ENCODE peak calls at places on chromosomes 6 and 20, in seven cellular contexts. A, X, S, Y, M, D and Z are unnamed samples.

GRCh38 chr6:134410531-134410930 is 92.6 kb upstream of the SGK1 start:
- DNase-seq in A (no peak), X (no peak), S (no peak), Y (no peak), M (no peak), D (no peak), Z (no peak)

GRCh38 chr6:153145591-153145990 is 14.5 kb upstream of the RGS17 start:
- DNase-seq in A (no peak), X (no peak), S (no peak), Y (no peak), M (no peak), D (peak), Z (no peak)

GRCh38 chr6:5936611-5937010 is 70.1 kb downstream of the NRN1 start:
- DNase-seq in A (peak), X (peak), S (no peak), Y (no peak), M (no peak), D (no peak), Z (no peak)

GRCh38 chr6:10385512-10386132 is 29.3 kb downstream of the TFAP2A start:
- DNase-seq in A (no peak), X (no peak), S (no peak), Y (no peak), M (no peak), D (peak), Z (no peak)

GRCh38 chr6:79084693-79085092 is 6.6 kb upstream of the PHIP start:
- DNase-seq in A (no peak), X (no peak), S (peak), Y (no peak), M (no peak), D (no peak), Z (no peak)

GRCh38 chr20:58604410-58604881 is 46.6 kb upstream of the STX16 start:
- DNase-seq in A (no peak), X (no peak), S (no peak), Y (no peak), M (no peak), D (no peak), Z (no peak)

GRCh38 chr6:129490551-129491245 is 219.3 kb downstream of the ARHGAP18 start:
- DNase-seq in A (peak), X (peak), S (peak), Y (peak), M (peak), D (no peak), Z (peak)

GRCh38 chr6:21245488-21245887 is 348.1 kb upstream of the SOX4 start:
- DNase-seq in A (no peak), X (no peak), S (no peak), Y (no peak), M (no peak), D (no peak), Z (no peak)

GRCh38 chr6:30888472-30889137 is 4.3 kb downstream of the DDR1 start:
- DNase-seq in A (peak), X (peak), S (peak), Y (peak), M (peak), D (peak), Z (no peak)

GRCh38 chr6:118783931-118784528 is 109.9 kb upstream of the ASF1A start:
- DNase-seq in A (peak), X (no peak), S (peak), Y (peak), M (peak), D (no peak), Z (no peak)

GRCh38 chr6:11223296-11223695 is 9.2 kb downstream of the NEDD9 start:
- DNase-seq in A (peak), X (no peak), S (no peak), Y (no peak), M (no peak), D (no peak), Z (no peak)

GRCh38 chr6:111564482-111564945 is 41.2 kb downstream of the TRAF3IP2 start:
- DNase-seq in A (peak), X (peak), S (peak), Y (peak), M (peak), D (no peak), Z (peak)

GRCh38 chr6:118705799-118706481 is 54.5 kb upstream of the CEP85L start:
- DNase-seq in A (peak), X (peak), S (peak), Y (peak), M (peak), D (peak), Z (peak)

GRCh38 chr6:100906325-100906724 is 25.2 kb upstream of the ASCC3 start:
- DNase-seq in A (no peak), X (no peak), S (no peak), Y (no peak), M (no peak), D (no peak), Z (no peak)

GRCh38 chr6:111711476-111711875 is 105.8 kb upstream of the TRAF3IP2 start:
- DNase-seq in A (no peak), X (no peak), S (no peak), Y (no peak), M (no peak), D (no peak), Z (no peak)

GRCh38 chr20:24830649-24831048 is 118.4 kb upstream of the CST7 start:
- DNase-seq in A (no peak), X (no peak), S (no peak), Y (no peak), M (no peak), D (no peak), Z (no peak)

GRCh38 chr20:24465730-24466129 is 3.7 kb upstream of the SYNDIG1 start:
- DNase-seq in A (peak), X (peak), S (peak), Y (no peak), M (no peak), D (no peak), Z (no peak)

GRCh38 chr6:89559487-89559886 is 79.1 kb downstream of the LYRM2 start:
- DNase-seq in A (no peak), X (no peak), S (no peak), Y (no peak), M (no peak), D (no peak), Z (peak)

GRCh38 chr6:15399651-15400470 is 154.0 kb downstream of the JARID2 start:
- DNase-seq in A (no peak), X (peak), S (peak), Y (peak), M (peak), D (no peak), Z (no peak)

GRCh38 chr6:87104657-87105056 is 9.8 kb upstream of the CGA start:
- DNase-seq in A (no peak), X (peak), S (no peak), Y (no peak), M (no peak), D (no peak), Z (no peak)

DNA sequence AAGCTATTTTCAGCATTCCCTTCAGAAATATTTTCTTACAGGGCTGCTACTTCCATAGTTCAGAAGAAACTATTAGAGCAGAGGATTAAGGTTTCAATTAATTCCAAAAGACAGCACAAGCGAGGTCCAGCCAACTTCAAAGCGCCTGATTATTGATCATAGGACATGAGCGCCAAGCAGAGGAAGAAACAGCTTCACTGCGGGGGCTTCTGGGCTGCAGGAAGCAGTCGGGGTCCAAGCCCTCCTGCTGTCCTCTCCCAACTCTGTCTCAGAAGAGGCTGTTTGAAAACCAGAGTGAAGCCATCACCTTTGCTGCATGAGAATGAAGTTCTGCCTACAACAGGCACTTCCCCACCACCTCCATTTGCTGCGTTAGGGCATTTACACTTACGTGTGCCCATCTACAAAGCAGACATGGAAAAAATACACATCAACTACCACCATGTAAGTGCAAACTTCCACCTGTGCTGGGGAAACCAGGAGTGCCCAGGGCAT is 23.9 kb downstream of the SUMO4 start:
- DNase-seq in A (no peak), X (no peak), S (no peak), Y (no peak), M (no peak), D (no peak), Z (no peak)
- H2AFZ ChIP-seq in A (no peak), X (peak), S (peak), Y (peak), M (peak), D (no peak), Z (no peak)

GRCh38 chr6:43634702-43635303 is 837 bp upstream of the MAD2L1BP start:
- DNase-seq in A (no peak), X (no peak), S (no peak), Y (no peak), M (no peak), D (no peak), Z (no peak)
- H3K27ac ChIP-seq in A (no peak), X (no peak), S (no peak), Y (no peak), M (no peak), D (no peak), Z (peak)

DNA sequence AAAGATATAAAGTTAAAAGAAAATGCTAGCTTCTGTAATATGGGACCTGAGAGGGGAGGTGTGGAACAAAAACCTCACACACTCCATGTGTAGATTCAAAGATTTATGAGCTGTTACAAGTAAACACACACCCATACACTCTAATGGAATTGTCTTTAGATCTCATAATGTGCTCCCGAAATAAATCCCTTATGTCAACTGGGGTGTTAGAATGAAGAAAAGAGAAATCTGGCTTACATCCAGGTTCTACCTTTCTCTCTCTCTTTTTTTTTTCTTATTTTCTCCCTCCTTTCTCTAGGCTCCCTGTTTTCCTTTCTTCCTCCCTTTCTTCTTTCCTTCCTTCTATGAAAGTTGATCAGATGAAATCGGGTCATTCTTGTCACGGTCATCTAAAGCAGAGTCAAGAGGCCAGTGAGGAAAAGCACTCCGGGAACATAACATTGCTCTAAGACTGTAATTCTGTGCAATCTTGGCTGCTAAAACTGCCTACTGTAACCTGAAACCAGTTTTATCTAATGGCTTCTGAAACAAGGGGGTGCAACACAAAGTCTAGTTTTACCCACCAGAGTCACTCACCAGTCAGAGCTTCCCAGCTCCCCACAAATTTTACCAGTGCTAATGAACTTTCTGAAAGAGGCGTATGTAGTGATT is 68.3 kb upstream of the BTBD3 start:
- DNase-seq in A (no peak), X (peak), S (peak), Y (peak), M (peak), D (no peak), Z (no peak)
- H2AFZ ChIP-seq in A (no peak), X (no peak), S (no peak), Y (no peak), M (no peak), D (peak), Z (no peak)

GRCh38 chr20:20010639-20011500 is 6.3 kb upstream of the NAA20 start:
- DNase-seq in A (no peak), X (peak), S (peak), Y (peak), M (peak), D (no peak), Z (no peak)
- H3K27ac ChIP-seq in A (no peak), X (no peak), S (no peak), Y (peak), M (no peak), D (no peak), Z (no peak)

DNA sequence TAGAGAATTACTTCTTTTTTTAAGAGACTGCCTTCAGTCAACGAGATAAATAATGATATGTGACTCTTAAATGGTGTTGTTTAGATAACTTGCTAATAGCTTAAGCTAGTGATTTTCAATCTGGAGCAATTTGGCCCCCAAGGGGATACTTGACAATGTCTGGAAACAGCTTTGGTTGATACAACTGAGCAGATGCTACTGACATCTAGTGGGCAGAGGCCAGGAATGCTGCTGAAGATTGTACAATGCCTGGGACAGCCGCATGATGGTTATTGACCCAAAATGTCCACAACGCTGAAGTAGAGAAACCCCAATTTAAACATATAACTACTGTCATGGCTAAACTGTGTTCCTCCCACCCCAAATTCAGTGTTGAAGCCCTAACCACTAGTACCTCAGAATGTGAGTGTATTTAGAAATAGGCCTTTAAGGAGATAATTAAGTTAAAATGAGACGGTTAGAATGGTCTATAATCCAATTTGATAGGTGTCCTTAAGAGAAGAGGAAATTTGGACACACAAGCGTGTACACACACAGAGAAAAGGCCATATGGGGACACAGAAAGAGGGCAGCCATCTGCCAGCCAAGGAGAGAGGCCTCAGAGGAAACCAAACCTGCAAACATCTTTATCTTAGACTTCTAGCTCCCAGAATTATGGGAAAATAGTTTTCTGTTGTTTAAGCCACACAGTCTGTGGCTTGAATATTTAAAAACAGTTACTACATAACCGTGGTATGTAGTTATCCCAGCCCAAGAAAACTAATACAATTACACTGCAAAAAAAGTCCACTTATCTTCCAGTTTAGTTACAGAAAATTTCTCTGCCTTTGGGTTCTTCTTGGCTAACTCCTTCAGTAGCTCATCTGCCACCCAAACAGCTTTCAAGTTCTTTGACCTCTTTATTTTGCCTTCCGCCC is 22.2 kb downstream of the RWDD2A start:
- DNase-seq in A (peak), X (peak), S (peak), Y (peak), M (peak), D (peak), Z (peak)
- H2AFZ ChIP-seq in A (no peak), X (no peak), S (no peak), Y (no peak), M (no peak), D (no peak), Z (peak)

DNA sequence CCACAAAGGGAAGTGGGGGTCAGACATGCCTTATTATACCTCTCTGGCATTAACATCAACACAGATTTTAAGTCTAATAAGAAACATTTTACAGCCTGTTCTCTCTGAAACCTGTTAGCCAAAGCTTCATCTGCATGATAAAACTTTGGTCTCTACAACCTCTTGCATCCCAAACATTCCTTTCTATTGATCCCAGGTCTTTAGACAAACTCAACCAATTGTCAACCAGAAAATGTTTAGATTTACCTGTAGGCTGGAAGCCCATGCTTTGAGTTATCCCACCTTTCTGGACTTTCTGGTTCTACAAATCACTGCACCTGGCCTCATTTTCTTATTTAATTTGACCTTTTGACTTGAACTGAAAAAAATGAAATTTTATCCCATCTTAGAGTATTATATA is 20.8 kb downstream of the MCM8 start:
- DNase-seq in A (no peak), X (no peak), S (no peak), Y (no peak), M (no peak), D (no peak), Z (no peak)
- H3K27ac ChIP-seq in A (no peak), X (no peak), S (no peak), Y (no peak), M (no peak), D (no peak), Z (no peak)

DNA sequence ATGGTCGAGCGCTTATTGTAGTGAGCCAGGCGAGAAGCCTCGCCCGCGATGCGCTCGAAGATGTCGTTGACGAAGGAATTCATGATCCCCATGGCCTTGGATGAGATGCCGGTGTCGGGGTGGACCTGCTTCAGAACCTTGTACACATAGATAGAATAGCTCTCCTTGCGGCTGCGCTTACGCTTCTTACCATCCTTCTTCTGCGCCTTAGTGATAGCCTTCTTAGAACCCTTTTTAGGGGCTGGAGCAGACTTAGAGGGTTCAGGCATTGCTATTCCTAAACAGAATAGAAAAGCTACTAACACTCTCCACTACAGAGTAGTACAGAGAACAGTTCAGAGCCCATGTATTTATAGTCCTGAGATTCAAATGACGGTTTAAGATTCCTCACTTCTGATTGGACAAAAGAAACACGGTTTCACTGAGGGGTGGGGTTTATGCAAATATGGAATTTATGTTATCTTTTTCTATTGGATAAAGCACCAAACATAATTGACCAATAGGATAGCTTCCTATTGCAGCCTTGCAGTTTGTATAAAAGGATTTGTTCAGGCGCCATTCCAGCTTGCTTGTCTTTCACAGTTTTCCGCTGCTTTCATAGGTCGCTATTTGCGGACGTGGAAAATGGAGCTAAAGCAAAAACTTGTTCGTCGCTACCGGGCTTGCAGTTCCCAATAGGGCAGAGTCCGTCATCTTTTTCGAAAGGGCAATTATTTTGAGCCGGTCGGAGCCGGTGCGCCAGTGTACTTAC is 43.7 kb upstream of the HFE start:
- DNase-seq in A (peak), X (peak), S (peak), Y (peak), M (no peak), D (no peak), Z (peak)
- H2AFZ ChIP-seq in A (peak), X (peak), S (peak), Y (peak), M (no peak), D (no peak), Z (no peak)

GRCh38 chr6:35668096-35668495 is 20.6 kb downstream of the FKBP5 start:
- DNase-seq in A (no peak), X (no peak), S (no peak), Y (no peak), M (no peak), D (no peak), Z (no peak)
- H3K27ac ChIP-seq in A (peak), X (peak), S (peak), Y (peak), M (peak), D (no peak), Z (no peak)